ENCODE peak calls at places on chromosomes 3 and 15, in four cellular contexts. A is K562, Q is GM12878, T is HepG2. X is an unnamed sample.

GRCh38 chr3:191329654-191330308 is 545 bp downstream of the UTS2B start:
- DNase-seq in A (peak), Q (no peak), T (peak), X (peak)

GRCh38 chr15:55907797-55908196 is 85.6 kb downstream of the NEDD4 start:
- DNase-seq in A (no peak), Q (no peak), T (no peak), X (no peak)

GRCh38 chr15:79192462-79193036 is 90.0 kb upstream of the ANKRD34C start:
- DNase-seq in A (no peak), Q (no peak), T (no peak), X (no peak)

GRCh38 chr15:54707805-54708752 is 488.7 kb downstream of the RSL24D1 start:
- DNase-seq in A (no peak), Q (no peak), T (no peak), X (no peak)

GRCh38 chr3:88912294-88913014 is 195.0 kb upstream of the EPHA3 start:
- DNase-seq in A (no peak), Q (no peak), T (no peak), X (no peak)

GRCh38 chr3:129554356-129555120 is 11.6 kb downstream of the H1-8 start:
- DNase-seq in A (no peak), Q (no peak), T (no peak), X (no peak)

GRCh38 chr3:129428020-129428381 is 435 bp downstream of the EFCAB12 start:
- DNase-seq in A (no peak), Q (no peak), T (no peak), X (no peak)

GRCh38 chr3:31077021-31077601 is 182.7 kb upstream of the GADL1 start:
- DNase-seq in A (peak), Q (no peak), T (peak), X (no peak)

GRCh38 chr3:56135941-56136340 is 332.3 kb downstream of the ERC2 start:
- DNase-seq in A (no peak), Q (no peak), T (no peak), X (no peak)

GRCh38 chr3:103889675-103890074 is 1454.9 kb downstream of the ZPLD1 start:
- DNase-seq in A (no peak), Q (no peak), T (no peak), X (no peak)

GRCh38 chr3:187274977-187275338 is 16.6 kb downstream of the MASP1 start:
- DNase-seq in A (no peak), Q (no peak), T (no peak), X (no peak)

GRCh38 chr15:78320173-78320572 is 20.0 kb upstream of the CRABP1 start:
- DNase-seq in A (no peak), Q (no peak), T (no peak), X (no peak)

GRCh38 chr3:45778761-45779201 is 17.6 kb downstream of the SLC6A20 start:
- DNase-seq in A (no peak), Q (no peak), T (no peak), X (no peak)

GRCh38 chr3:129599607-129600006 is 6.9 kb downstream of the PLXND1 start:
- DNase-seq in A (peak), Q (no peak), T (no peak), X (no peak)

GRCh38 chr3:76505202-76505875 is 534.6 kb upstream of the ROBO2 start:
- DNase-seq in A (no peak), Q (no peak), T (no peak), X (no peak)

GRCh38 chr3:126081618-126082333 is 2.1 kb downstream of the SLC41A3 start:
- DNase-seq in A (peak), Q (no peak), T (peak), X (peak)

GRCh38 chr3:119456469-119456868 is 6.9 kb downstream of the TMEM39A start:
- DNase-seq in A (no peak), Q (no peak), T (no peak), X (no peak)

GRCh38 chr3:182989566-182989965 is 9.2 kb upstream of the DCUN1D1 start:
- DNase-seq in A (no peak), Q (no peak), T (no peak), X (no peak)

GRCh38 chr3:52509753-52510328 is 14.7 kb downstream of the STAB1 start:
- DNase-seq in A (no peak), Q (no peak), T (no peak), X (no peak)

GRCh38 chr3:117892431-117892841 is 1142.2 kb downstream of the IGSF11 start:
- DNase-seq in A (no peak), Q (no peak), T (no peak), X (no peak)

GRCh38 chr3:29171583-29171990 is 109.3 kb upstream of the RBMS3 start:
- DNase-seq in A (no peak), Q (no peak), T (no peak), X (no peak)

GRCh38 chr3:197428117-197428761 is 127.5 kb downstream of the BDH1 start:
- DNase-seq in A (peak), Q (no peak), T (peak), X (peak)

GRCh38 chr15:37134699-37135131 is 34.4 kb upstream of the MEIS2 start:
- DNase-seq in A (peak), Q (no peak), T (peak), X (peak)

GRCh38 chr15:39145146-39145545 is 435.7 kb upstream of the THBS1 start:
- DNase-seq in A (no peak), Q (no peak), T (no peak), X (no peak)

GRCh38 chr3:194521514-194522260 is 34.9 kb upstream of the ATP13A3 start:
- DNase-seq in A (no peak), Q (no peak), T (no peak), X (no peak)

GRCh38 chr3:107612581-107613182 is 89.9 kb downstream of the BBX start:
- DNase-seq in A (no peak), Q (no peak), T (peak), X (no peak)

GRCh38 chr3:107611775-107612469 is 89.2 kb downstream of the BBX start:
- DNase-seq in A (no peak), Q (no peak), T (no peak), X (no peak)
- TF ChIP-seq FOXM1 in A (no peak), Q (no peak), T (no peak), X (no peak)

DNA sequence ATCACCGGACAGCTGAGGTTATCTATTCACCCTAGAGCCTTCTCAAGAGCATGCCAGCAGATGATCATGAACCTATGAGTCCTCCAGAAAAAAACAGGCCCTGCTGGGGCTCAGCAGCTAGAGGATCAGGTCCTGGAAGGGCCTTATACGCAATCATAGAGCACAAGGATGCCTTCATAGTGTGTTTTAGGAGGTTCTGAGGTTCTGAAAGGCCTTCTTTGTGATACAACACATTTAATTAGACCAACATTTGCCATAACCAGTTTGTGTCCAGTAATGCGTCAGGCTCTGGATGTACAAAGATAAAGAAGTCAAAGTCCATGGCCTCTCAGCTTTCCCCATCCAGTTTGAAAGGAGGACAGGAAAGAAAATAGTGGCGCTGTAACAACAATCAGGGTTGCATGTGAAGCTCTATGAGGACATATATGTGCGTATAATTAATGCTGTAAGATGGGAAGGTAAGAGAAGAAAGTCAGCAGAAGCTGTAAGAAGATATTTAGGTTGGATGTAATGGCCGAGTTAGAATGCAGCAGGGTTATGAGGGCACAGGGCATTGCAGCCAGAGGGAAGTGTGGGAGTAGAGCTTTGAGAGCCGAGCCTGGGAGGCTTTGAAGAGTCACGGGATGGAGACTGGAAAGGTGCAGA is 302.6 kb upstream of the TBL1XR1 start:
- DNase-seq in A (no peak), Q (no peak), T (peak), X (no peak)
- TF ChIP-seq BHLHE40 in A (no peak), Q (no peak), T (peak), X (no peak)

DNA sequence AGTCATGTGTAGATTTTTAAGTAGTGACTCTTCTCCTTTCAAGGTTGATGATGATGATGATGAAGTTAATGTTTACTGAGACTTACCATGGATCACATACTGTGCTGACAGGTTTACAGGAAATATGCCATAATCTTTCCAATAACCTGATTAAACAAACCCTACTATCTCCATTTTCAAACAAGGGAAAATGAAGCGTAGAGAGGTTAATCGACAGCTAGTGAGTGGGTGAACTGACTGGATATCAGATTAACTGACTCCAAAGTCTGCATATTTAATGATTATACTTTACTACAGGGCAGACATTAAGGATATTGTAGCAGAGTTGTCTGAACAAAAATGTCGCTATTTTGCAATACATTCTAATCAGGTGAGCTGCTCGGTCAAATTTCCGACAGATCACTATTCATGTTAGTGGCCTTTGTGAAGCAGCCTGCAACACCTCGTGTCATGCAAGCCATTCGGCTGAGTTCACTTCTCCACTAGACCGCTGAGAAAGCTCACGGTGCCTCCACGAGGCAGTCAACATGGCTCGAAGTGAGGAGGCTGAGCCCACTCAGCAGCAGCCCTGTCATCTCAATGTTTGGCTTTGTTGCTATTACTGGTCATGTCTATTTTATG is 264.2 kb downstream of the NFKBIZ start:
- DNase-seq in A (peak), Q (no peak), T (no peak), X (no peak)
- TF ChIP-seq FOXM1 in A (no peak), Q (no peak), T (no peak), X (no peak)

GRCh38 chr15:70665599-70665998 is 97.8 kb downstream of the UACA start:
- DNase-seq in A (no peak), Q (no peak), T (no peak), X (no peak)
- TF ChIP-seq BHLHE40 in A (no peak), Q (no peak), T (no peak), X (no peak)

GRCh38 chr3:122679085-122679466 is 1.6 kb upstream of the PARP14 start:
- DNase-seq in A (peak), Q (no peak), T (peak), X (peak)
- TF ChIP-seq FOXM1 in A (no peak), Q (no peak), T (no peak), X (no peak)

GRCh38 chr15:75327491-75327890 is 8.4 kb upstream of the COMMD4 start:
- DNase-seq in A (no peak), Q (no peak), T (no peak), X (no peak)
- TF ChIP-seq BHLHE40 in A (no peak), Q (no peak), T (no peak), X (no peak)

GRCh38 chr3:157418104-157418503 is 18.5 kb upstream of the PTX3 start:
- DNase-seq in A (no peak), Q (no peak), T (no peak), X (no peak)

GRCh38 chr3:157428957-157429356 is 7.7 kb upstream of the PTX3 start:
- DNase-seq in A (no peak), Q (no peak), T (no peak), X (no peak)

GRCh38 chr3:157427906-157428305 is 8.7 kb upstream of the PTX3 start:
- DNase-seq in A (no peak), Q (no peak), T (no peak), X (no peak)

GRCh38 chr3:157423337-157423736 is 13.3 kb upstream of the PTX3 start:
- DNase-seq in A (no peak), Q (no peak), T (no peak), X (no peak)
- TF ChIP-seq FOXM1 in A (no peak), Q (no peak), T (no peak), X (no peak)

GRCh38 chr3:193021506-193022010 is 103.9 kb upstream of the MB21D2 start:
- DNase-seq in A (no peak), Q (no peak), T (no peak), X (no peak)

GRCh38 chr3:193011956-193012355 is 94.3 kb upstream of the MB21D2 start:
- DNase-seq in A (no peak), Q (no peak), T (no peak), X (no peak)

GRCh38 chr3:193014961-193015360 is 97.3 kb upstream of the MB21D2 start:
- DNase-seq in A (no peak), Q (no peak), T (no peak), X (no peak)

DNA sequence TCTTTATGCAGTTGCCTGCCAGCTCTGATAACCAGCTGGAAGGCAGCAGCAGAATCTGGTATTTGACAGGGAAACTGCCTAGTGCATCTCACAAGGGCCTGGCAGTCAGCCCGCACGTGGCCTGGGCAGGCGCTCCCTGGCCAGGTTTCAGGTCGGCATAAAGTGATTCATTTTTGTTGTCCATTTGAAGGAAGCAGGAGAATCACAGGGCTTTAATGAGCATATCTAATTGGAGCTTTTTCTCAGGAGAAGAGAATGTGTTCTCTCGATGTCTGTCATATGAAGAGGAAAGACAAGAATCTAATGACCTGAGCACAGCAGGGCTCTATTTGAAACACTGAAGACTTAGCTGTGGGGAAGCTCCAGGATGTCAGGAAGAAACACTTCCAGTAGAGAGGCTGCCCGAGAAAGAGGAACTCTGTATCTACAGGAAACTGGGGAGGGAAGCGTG is 98.8 kb upstream of the MB21D2 start:
- DNase-seq in A (no peak), Q (no peak), T (no peak), X (no peak)
- TF ChIP-seq BHLHE40 in A (no peak), Q (no peak), T (no peak), X (no peak)

GRCh38 chr3:99868438-99868723 is 50.7 kb downstream of the CMSS1 start:
- DNase-seq in A (peak), Q (no peak), T (no peak), X (no peak)
- TF ChIP-seq FOXM1 in A (no peak), Q (no peak), T (no peak), X (no peak)

X was measured in HEK293T.